ENCODE peak calls at places on chromosome 20, in seven cellular contexts. D is heart right ventricle, E is mucosa of descending colon, V is endothelial cell, H is neural crest cell, M is left lung, Y is right lobe of liver. A is an unnamed sample.

GRCh38 chr20:59731371-59731770 is 127.0 kb downstream of the PHACTR3 start:
- DNase-seq in Y (no peak), H (no peak), D (no peak), E (no peak), V (no peak), M (no peak), A (peak)

GRCh38 chr20:57439432-57439831 is 48.2 kb downstream of the RBM38 start:
- DNase-seq in D (peak), H (no peak), M (peak), Y (peak), E (peak), V (no peak), A (no peak)

GRCh38 chr20:37333130-37333847 is 12.7 kb upstream of the SRC start:
- DNase-seq in M (peak), H (no peak), V (no peak), Y (no peak), E (no peak), D (no peak), A (no peak)

GRCh38 chr20:3660262-3661059 is 2.7 kb downstream of the GFRA4 start:
- DNase-seq in Y (no peak), V (no peak), H (no peak), D (no peak), M (peak), E (no peak), A (no peak)

GRCh38 chr20:56829788-56830385 is 200.8 kb downstream of the TFAP2C start:
- DNase-seq in E (no peak), Y (no peak), H (no peak), V (no peak), M (no peak), D (no peak), A (no peak)

GRCh38 chr20:9363673-9364072 is 150.7 kb upstream of the LAMP5 start:
- DNase-seq in H (no peak), V (no peak), Y (no peak), D (no peak), M (no peak), E (no peak), A (no peak)

GRCh38 chr20:46213946-46214830 is 94.1 kb downstream of the CDH22 start:
- DNase-seq in M (no peak), E (peak), Y (no peak), D (no peak), H (no peak), V (no peak), A (no peak)

GRCh38 chr20:56752274-56752673 is 123.2 kb downstream of the TFAP2C start:
- DNase-seq in Y (no peak), V (no peak), E (no peak), H (no peak), D (no peak), M (no peak), A (no peak)

GRCh38 chr20:45343867-45344721 is 4.1 kb downstream of the SDC4 start:
- DNase-seq in D (no peak), E (peak), M (no peak), V (no peak), Y (peak), H (no peak), A (no peak)

GRCh38 chr20:59446361-59446760 is 145.9 kb downstream of the EDN3 start:
- DNase-seq in E (no peak), M (no peak), D (no peak), V (no peak), Y (no peak), H (no peak), A (no peak)

GRCh38 chr20:53609501-53610445 is 16.1 kb upstream of the ZNF217 start:
- DNase-seq in H (no peak), E (peak), D (peak), M (peak), V (peak), Y (peak), A (no peak)

GRCh38 chr20:3123542-3123941 is 36.1 kb downstream of the FASTKD5 start:
- DNase-seq in E (no peak), D (no peak), V (no peak), Y (no peak), H (no peak), M (no peak), A (no peak)

GRCh38 chr20:13028673-13029072 is 19.9 kb downstream of the SPTLC3 start:
- DNase-seq in E (no peak), D (no peak), Y (no peak), V (no peak), H (no peak), M (no peak), A (no peak)

GRCh38 chr20:39849664-39850063 is 839.4 kb downstream of the MAFB start:
- DNase-seq in D (peak), M (peak), E (peak), Y (peak), V (no peak), H (no peak), A (peak)

GRCh38 chr20:44684047-44684965 is 30.9 kb upstream of the CCN5 start:
- DNase-seq in D (no peak), E (peak), M (no peak), V (no peak), Y (peak), H (no peak), A (no peak)

GRCh38 chr20:45301824-45302251 is 4.8 kb upstream of the RBPJL start:
- DNase-seq in Y (no peak), H (no peak), V (no peak), E (no peak), D (no peak), M (no peak), A (no peak)

GRCh38 chr20:57474191-57474590 is 50.7 kb downstream of the CTCFL start:
- DNase-seq in M (no peak), D (no peak), V (no peak), H (no peak), Y (no peak), E (no peak), A (no peak)

GRCh38 chr20:53735536-53736050 is 142.0 kb upstream of the ZNF217 start:
- DNase-seq in H (no peak), E (no peak), D (no peak), V (no peak), Y (no peak), M (no peak), A (no peak)

GRCh38 chr20:38836991-38837390 is 31.5 kb downstream of the PPP1R16B start:
- DNase-seq in H (no peak), E (no peak), V (no peak), M (no peak), Y (no peak), D (no peak), A (no peak)

GRCh38 chr20:34075647-34076046 is 36.4 kb downstream of the EIF2S2 start:
- DNase-seq in H (no peak), M (peak), E (no peak), Y (no peak), V (no peak), D (no peak), A (no peak)
- TF ChIP-seq CTCF in H (peak), M (no peak), E (no peak), Y (no peak), V (peak), D (no peak), A (no peak)

GRCh38 chr20:40966103-40966502 is 62.5 kb upstream of the TOP1 start:
- DNase-seq in Y (no peak), M (no peak), D (no peak), V (peak), E (no peak), H (no peak), A (peak)
- TF ChIP-seq CTCF in Y (no peak), M (no peak), D (no peak), V (peak), E (no peak), H (peak), A (peak)

DNA sequence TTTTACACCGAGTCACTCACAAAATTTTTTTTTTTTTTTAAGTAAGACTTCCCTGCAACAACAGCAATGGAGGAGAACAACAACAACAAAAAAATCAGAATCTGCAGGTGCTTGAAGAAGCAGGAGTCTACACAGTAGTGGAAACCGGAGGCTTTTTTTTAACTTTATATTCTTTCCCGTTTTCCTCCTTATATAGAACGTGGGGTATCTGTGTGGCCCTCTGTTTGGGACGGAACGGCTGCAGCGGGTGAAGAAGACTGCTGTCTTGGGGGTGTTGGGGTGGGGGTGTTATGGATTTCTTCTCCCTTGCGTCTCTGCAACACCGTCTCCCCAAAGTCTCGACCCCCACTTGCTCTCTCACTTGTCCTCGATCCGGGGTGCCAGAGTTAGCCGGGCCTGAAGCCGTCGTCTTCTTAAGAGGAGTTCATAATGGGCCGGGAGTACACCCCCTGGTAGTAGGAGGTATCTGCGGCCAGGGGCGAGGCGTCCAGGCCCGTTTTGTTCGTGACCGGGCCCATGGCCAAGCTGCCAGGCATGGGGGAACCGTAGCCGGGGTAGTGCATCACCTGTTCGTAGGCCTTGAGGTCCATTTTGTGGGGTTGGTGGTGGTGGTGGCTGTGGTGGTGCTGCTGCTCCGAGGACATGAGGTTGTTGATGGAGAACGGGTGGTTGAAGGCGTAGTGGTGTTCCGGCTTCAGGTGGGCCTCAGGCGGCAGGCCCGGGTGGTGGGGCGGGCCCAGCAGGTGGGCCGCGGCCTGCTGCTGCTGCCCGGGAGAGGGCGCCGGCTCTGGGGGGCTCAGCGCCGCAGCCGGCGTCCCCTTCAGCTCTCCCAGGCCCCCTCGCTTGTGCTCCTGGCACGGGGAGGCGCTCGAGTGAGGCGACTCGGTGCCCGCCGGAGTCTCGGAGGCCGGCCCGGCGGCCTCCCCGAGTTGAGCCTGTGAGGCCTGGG is 2.7 kb downstream of the FOXA2 start:
- DNase-seq in V (no peak), Y (no peak), H (no peak), E (peak), D (no peak), M (peak), A (peak)
- TF ChIP-seq CTCF in V (no peak), Y (no peak), H (no peak), E (no peak), D (no peak), M (no peak), A (no peak)

DNA sequence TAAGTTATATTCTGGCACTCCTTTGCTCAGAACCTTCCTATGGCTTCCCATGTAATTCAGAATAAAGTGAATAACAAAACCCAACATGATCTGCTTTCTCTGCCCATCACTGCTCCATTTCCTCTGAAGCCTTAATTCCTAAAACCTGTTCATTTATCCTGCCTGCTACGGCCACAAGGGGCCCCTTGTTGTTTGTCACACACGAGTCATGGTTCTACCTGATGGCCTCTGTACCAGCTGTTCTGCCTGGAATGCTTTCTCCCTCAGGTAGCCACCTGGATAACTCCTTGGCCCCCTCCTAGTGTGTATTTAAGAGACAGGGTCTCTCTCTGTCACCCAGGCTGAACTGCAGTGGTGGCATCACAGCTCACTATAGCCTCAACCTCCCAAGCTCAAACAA is 26.8 kb downstream of the ERGIC3 start:
- DNase-seq in Y (no peak), M (peak), E (peak), V (no peak), H (no peak), D (no peak), A (no peak)
- TF ChIP-seq CTCF in Y (peak), M (no peak), E (no peak), V (peak), H (peak), D (no peak), A (peak)

DNA sequence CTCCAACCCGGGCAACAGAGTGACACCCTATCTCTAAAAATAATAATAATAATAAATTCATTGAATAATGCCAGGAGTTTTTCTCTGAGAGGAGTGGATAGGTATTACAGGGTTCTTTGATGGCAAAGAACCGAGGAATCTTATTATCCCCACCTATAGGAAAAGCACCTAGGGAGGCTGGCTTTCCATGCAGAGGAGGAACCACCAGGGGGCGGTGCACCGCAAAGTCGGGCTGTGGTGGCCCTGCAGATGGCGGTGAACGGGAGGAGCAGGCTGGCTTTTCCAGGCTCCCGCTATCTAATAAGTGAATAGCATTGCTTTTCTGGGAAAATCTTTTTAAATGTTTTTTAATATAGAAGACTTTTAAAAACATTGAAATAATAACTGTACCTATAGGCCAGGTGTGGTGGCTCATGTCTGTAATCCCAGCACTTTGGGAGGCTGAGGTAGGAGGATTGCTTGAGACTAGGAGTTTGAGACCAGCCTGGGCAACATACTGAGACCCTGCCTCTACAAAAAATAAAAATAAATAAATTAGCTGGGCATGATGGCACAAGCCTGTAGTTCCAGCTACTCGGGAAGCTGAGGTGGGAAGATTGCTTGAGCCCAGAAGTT is 864.2 kb downstream of the KIF16B start:
- DNase-seq in H (peak), D (peak), M (no peak), Y (peak), V (peak), E (peak), A (no peak)
- TF ChIP-seq CTCF in H (peak), D (peak), M (peak), Y (peak), V (peak), E (no peak), A (peak)

GRCh38 chr20:63624486-63624885 is 2.4 kb downstream of the GMEB2 start:
- DNase-seq in H (no peak), Y (peak), E (no peak), V (no peak), D (no peak), M (peak), A (no peak)
- TF ChIP-seq CTCF in H (no peak), Y (no peak), E (no peak), V (no peak), D (no peak), M (no peak), A (peak)

GRCh38 chr20:50746138-50746940 is 15.0 kb downstream of the PARD6B start:
- DNase-seq in Y (no peak), H (no peak), M (no peak), E (peak), D (no peak), V (no peak), A (peak)

GRCh38 chr20:50743087-50743486 is 11.7 kb downstream of the PARD6B start:
- DNase-seq in E (no peak), H (no peak), Y (no peak), V (no peak), D (no peak), M (no peak), A (peak)

GRCh38 chr20:50747275-50747674 is 15.9 kb downstream of the PARD6B start:
- DNase-seq in H (no peak), D (no peak), M (no peak), Y (no peak), V (no peak), E (no peak), A (no peak)

GRCh38 chr20:50745634-50746137 is 14.3 kb downstream of the PARD6B start:
- DNase-seq in H (no peak), E (peak), D (no peak), V (no peak), Y (no peak), M (no peak), A (no peak)

GRCh38 chr20:50744143-50744792 is 12.9 kb downstream of the PARD6B start:
- DNase-seq in V (no peak), H (no peak), Y (peak), D (peak), E (peak), M (peak), A (peak)
- TF ChIP-seq CTCF in V (no peak), H (no peak), Y (peak), D (peak), E (no peak), M (no peak), A (peak)

GRCh38 chr20:48002517-48002970 is 217.3 kb upstream of the SULF2 start:
- DNase-seq in M (no peak), D (no peak), V (no peak), H (no peak), Y (no peak), E (no peak), A (peak)

GRCh38 chr20:48007356-48007755 is 222.1 kb upstream of the SULF2 start:
- DNase-seq in H (no peak), D (no peak), M (no peak), V (no peak), Y (no peak), E (no peak), A (no peak)

GRCh38 chr20:48003021-48003420 is 217.7 kb upstream of the SULF2 start:
- DNase-seq in D (no peak), M (no peak), Y (no peak), V (no peak), H (no peak), E (no peak), A (peak)

GRCh38 chr20:48008850-48009535 is 223.7 kb upstream of the SULF2 start:
- DNase-seq in E (no peak), D (no peak), M (no peak), V (no peak), Y (no peak), H (no peak), A (no peak)

GRCh38 chr20:48006036-48006833 is 221.0 kb upstream of the SULF2 start:
- DNase-seq in V (no peak), E (no peak), D (no peak), Y (no peak), H (no peak), M (no peak), A (no peak)
- TF ChIP-seq CTCF in V (no peak), E (no peak), D (no peak), Y (no peak), H (no peak), M (no peak), A (no peak)